ENCODE peak calls at places on chromosomes 4 and X, in six cellular contexts. One of them, this sample, is unnamed.

GRCh38 chr4:119632216-119632615 is 3.6 kb upstream of the PDE5A start:
- DNase-seq in HL-60: no peak
- DNase-seq in choroid plexus epithelial cell: peak
- DNase-seq in astrocyte of the spinal cord: peak
- DNase-seq in GM10248: no peak
- DNase-seq in cardiac fibroblast: peak
- DNase-seq in this sample: no peak

GRCh38 chr4:78186597-78187543 is 129.7 kb downstream of the FRAS1 start:
- DNase-seq in HL-60: no peak
- DNase-seq in choroid plexus epithelial cell: no peak
- DNase-seq in astrocyte of the spinal cord: no peak
- DNase-seq in GM10248: no peak
- DNase-seq in cardiac fibroblast: no peak
- DNase-seq in this sample: no peak

GRCh38 chr4:10157478-10158354 is 41.1 kb upstream of the WDR1 start:
- DNase-seq in HL-60: no peak
- DNase-seq in choroid plexus epithelial cell: peak
- DNase-seq in astrocyte of the spinal cord: peak
- DNase-seq in GM10248: peak
- DNase-seq in cardiac fibroblast: peak
- DNase-seq in this sample: peak

GRCh38 chr4:176924238-176924637 is 131.5 kb upstream of the VEGFC start:
- DNase-seq in HL-60: no peak
- DNase-seq in choroid plexus epithelial cell: no peak
- DNase-seq in astrocyte of the spinal cord: no peak
- DNase-seq in GM10248: no peak
- DNase-seq in cardiac fibroblast: no peak
- DNase-seq in this sample: no peak

GRCh38 chr4:98864560-98864959 is 64.4 kb downstream of the EIF4E start:
- DNase-seq in HL-60: no peak
- DNase-seq in choroid plexus epithelial cell: no peak
- DNase-seq in astrocyte of the spinal cord: no peak
- DNase-seq in GM10248: no peak
- DNase-seq in cardiac fibroblast: no peak
- DNase-seq in this sample: no peak

GRCh38 chrX:15815779-15816452 is 25.6 kb downstream of the ZRSR2 start:
- DNase-seq in HL-60: peak
- DNase-seq in choroid plexus epithelial cell: peak
- DNase-seq in astrocyte of the spinal cord: no peak
- DNase-seq in GM10248: peak
- DNase-seq in cardiac fibroblast: peak
- DNase-seq in this sample: no peak

GRCh38 chr4:105951198-105951597 is 55.9 kb downstream of the NPNT start:
- DNase-seq in HL-60: peak
- DNase-seq in choroid plexus epithelial cell: peak
- DNase-seq in astrocyte of the spinal cord: peak
- DNase-seq in GM10248: no peak
- DNase-seq in cardiac fibroblast: peak
- DNase-seq in this sample: no peak

GRCh38 chrX:104136241-104137019 is 20.4 kb downstream of the SLC25A53 start:
- DNase-seq in HL-60: no peak
- DNase-seq in choroid plexus epithelial cell: peak
- DNase-seq in astrocyte of the spinal cord: peak
- DNase-seq in GM10248: peak
- DNase-seq in cardiac fibroblast: peak
- DNase-seq in this sample: peak

GRCh38 chr4:53535567-53535966 is 55.7 kb downstream of the LNX1 start:
- DNase-seq in HL-60: no peak
- DNase-seq in choroid plexus epithelial cell: no peak
- DNase-seq in astrocyte of the spinal cord: no peak
- DNase-seq in GM10248: no peak
- DNase-seq in cardiac fibroblast: no peak
- DNase-seq in this sample: no peak

GRCh38 chr4:31146366-31146765 is 426.2 kb downstream of the PCDH7 start:
- DNase-seq in HL-60: no peak
- DNase-seq in choroid plexus epithelial cell: no peak
- DNase-seq in astrocyte of the spinal cord: no peak
- DNase-seq in GM10248: no peak
- DNase-seq in cardiac fibroblast: no peak
- DNase-seq in this sample: no peak

GRCh38 chr4:42401171-42401570 is 3.9 kb downstream of the SHISA3 start:
- DNase-seq in HL-60: no peak
- DNase-seq in choroid plexus epithelial cell: no peak
- DNase-seq in astrocyte of the spinal cord: no peak
- DNase-seq in GM10248: no peak
- DNase-seq in cardiac fibroblast: no peak
- DNase-seq in this sample: no peak

GRCh38 chrX:51894697-51895336 is 1.4 kb downstream of the MAGED1 start:
- DNase-seq in HL-60: no peak
- DNase-seq in choroid plexus epithelial cell: peak
- DNase-seq in astrocyte of the spinal cord: peak
- DNase-seq in GM10248: peak
- DNase-seq in cardiac fibroblast: peak
- DNase-seq in this sample: peak

GRCh38 chrX:130552444-130553073 is 150.8 kb downstream of the RBMX2 start:
- DNase-seq in HL-60: no peak
- DNase-seq in choroid plexus epithelial cell: no peak
- DNase-seq in astrocyte of the spinal cord: no peak
- DNase-seq in GM10248: no peak
- DNase-seq in cardiac fibroblast: no peak
- DNase-seq in this sample: no peak

GRCh38 chr4:72446353-72447055 is 122.5 kb downstream of the ADAMTS3 start:
- DNase-seq in HL-60: no peak
- DNase-seq in choroid plexus epithelial cell: no peak
- DNase-seq in astrocyte of the spinal cord: no peak
- DNase-seq in GM10248: no peak
- DNase-seq in cardiac fibroblast: no peak
- DNase-seq in this sample: no peak

GRCh38 chrX:154541896-154542722 is 4.5 kb downstream of the G6PD start:
- DNase-seq in HL-60: peak
- DNase-seq in choroid plexus epithelial cell: peak
- DNase-seq in astrocyte of the spinal cord: peak
- DNase-seq in GM10248: no peak
- DNase-seq in cardiac fibroblast: peak
- DNase-seq in this sample: no peak

GRCh38 chr4:82975792-82976191 is 34.8 kb downstream of the LIN54 start:
- DNase-seq in HL-60: no peak
- DNase-seq in choroid plexus epithelial cell: peak
- DNase-seq in astrocyte of the spinal cord: peak
- DNase-seq in GM10248: no peak
- DNase-seq in cardiac fibroblast: peak
- DNase-seq in this sample: no peak

GRCh38 chrX:21373637-21374162 is 518 bp upstream of the CNKSR2 start:
- DNase-seq in HL-60: no peak
- DNase-seq in choroid plexus epithelial cell: no peak
- DNase-seq in astrocyte of the spinal cord: no peak
- DNase-seq in GM10248: no peak
- DNase-seq in cardiac fibroblast: no peak
- DNase-seq in this sample: peak

GRCh38 chrX:151713859-151714258 is 2.0 kb upstream of the FATE1 start:
- DNase-seq in HL-60: no peak
- DNase-seq in choroid plexus epithelial cell: peak
- DNase-seq in astrocyte of the spinal cord: no peak
- DNase-seq in GM10248: no peak
- DNase-seq in cardiac fibroblast: peak
- DNase-seq in this sample: peak

GRCh38 chrX:51641421-51642021 is 22.8 kb upstream of the CENPVL3 start:
- DNase-seq in HL-60: no peak
- DNase-seq in choroid plexus epithelial cell: peak
- DNase-seq in astrocyte of the spinal cord: peak
- DNase-seq in GM10248: peak
- DNase-seq in cardiac fibroblast: peak
- DNase-seq in this sample: no peak

GRCh38 chrX:67604979-67605703 is 61.3 kb downstream of the AR start:
- DNase-seq in HL-60: no peak
- DNase-seq in choroid plexus epithelial cell: peak
- DNase-seq in astrocyte of the spinal cord: peak
- DNase-seq in GM10248: no peak
- DNase-seq in cardiac fibroblast: peak
- DNase-seq in this sample: no peak

GRCh38 chr4:7315286-7315685 is 119.4 kb downstream of the PSAPL1 start:
- DNase-seq in HL-60: no peak
- DNase-seq in choroid plexus epithelial cell: no peak
- DNase-seq in astrocyte of the spinal cord: no peak
- DNase-seq in GM10248: no peak
- DNase-seq in cardiac fibroblast: no peak
- DNase-seq in this sample: no peak
- TF ChIP-seq CTCF in HL-60: no peak
- TF ChIP-seq CTCF in choroid plexus epithelial cell: no peak
- TF ChIP-seq CTCF in astrocyte of the spinal cord: no peak
- TF ChIP-seq CTCF in GM10248: no peak
- TF ChIP-seq CTCF in cardiac fibroblast: no peak
- TF ChIP-seq CTCF in this sample: no peak

GRCh38 chr4:152293527-152293926 is 242.4 kb downstream of the FBXW7 start:
- DNase-seq in HL-60: no peak
- DNase-seq in choroid plexus epithelial cell: no peak
- DNase-seq in astrocyte of the spinal cord: no peak
- DNase-seq in GM10248: no peak
- DNase-seq in cardiac fibroblast: no peak
- DNase-seq in this sample: no peak
- TF ChIP-seq CTCF in HL-60: no peak
- TF ChIP-seq CTCF in choroid plexus epithelial cell: no peak
- TF ChIP-seq CTCF in astrocyte of the spinal cord: no peak
- TF ChIP-seq CTCF in GM10248: no peak
- TF ChIP-seq CTCF in cardiac fibroblast: no peak
- TF ChIP-seq CTCF in this sample: no peak

DNA sequence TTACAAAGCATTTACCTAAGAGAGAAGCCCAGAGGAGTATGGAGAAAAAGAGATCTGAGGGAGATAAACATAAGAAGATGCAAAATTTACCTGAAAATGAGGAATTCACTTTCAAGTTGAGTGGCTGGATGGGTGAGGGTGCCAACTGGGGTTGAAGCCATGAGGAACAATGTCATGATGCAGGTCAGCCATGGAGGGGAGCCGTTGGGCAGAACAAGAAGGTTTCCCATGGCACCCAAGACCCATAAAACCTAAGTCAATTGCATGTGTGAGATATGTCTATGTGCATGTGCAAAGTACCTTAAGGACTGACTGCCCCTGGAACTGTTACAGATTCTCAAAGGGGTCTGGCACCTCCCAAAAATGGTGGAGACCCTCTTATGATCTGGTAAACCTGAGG is 46.6 kb upstream of the PRRG1 start:
- DNase-seq in HL-60: no peak
- DNase-seq in choroid plexus epithelial cell: peak
- DNase-seq in astrocyte of the spinal cord: no peak
- DNase-seq in GM10248: no peak
- DNase-seq in cardiac fibroblast: peak
- DNase-seq in this sample: no peak
- TF ChIP-seq CTCF in HL-60: no peak
- TF ChIP-seq CTCF in choroid plexus epithelial cell: peak
- TF ChIP-seq CTCF in astrocyte of the spinal cord: peak
- TF ChIP-seq CTCF in GM10248: no peak
- TF ChIP-seq CTCF in cardiac fibroblast: peak
- TF ChIP-seq CTCF in this sample: no peak

DNA sequence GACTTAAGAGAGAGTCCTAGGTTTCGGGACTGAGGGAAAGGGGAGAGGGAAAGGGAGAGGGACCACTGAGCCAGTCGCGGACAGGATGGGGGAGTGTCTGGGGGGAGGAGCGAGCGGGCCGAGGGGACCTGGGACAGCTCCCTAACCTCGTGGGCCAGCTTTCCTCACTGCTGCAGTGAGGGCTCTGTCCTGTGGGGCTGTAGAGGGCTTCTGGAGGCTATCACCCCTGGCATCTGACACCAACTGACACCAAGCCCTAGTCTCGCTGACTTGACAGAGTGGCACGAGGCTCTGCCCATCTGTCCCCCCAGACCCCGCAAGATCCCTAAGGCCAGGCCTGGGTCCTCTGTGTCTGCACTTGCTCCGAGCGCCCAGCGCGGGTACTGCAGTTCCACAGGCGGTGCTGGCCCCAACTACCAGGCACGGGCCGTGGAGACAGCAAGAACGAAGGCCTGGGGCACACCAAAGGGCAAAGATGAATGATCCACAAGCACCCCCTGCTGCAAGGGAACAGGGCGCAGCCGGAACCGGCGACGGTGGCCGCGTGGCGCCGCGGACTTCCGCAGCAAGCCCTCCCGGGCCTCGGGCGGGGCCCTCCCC is 465 bp downstream of the HAUS7 start:
- DNase-seq in HL-60: peak
- DNase-seq in choroid plexus epithelial cell: peak
- DNase-seq in astrocyte of the spinal cord: peak
- DNase-seq in GM10248: no peak
- DNase-seq in cardiac fibroblast: peak
- DNase-seq in this sample: peak
- TF ChIP-seq CTCF in HL-60: no peak
- TF ChIP-seq CTCF in choroid plexus epithelial cell: peak
- TF ChIP-seq CTCF in astrocyte of the spinal cord: no peak
- TF ChIP-seq CTCF in GM10248: no peak
- TF ChIP-seq CTCF in cardiac fibroblast: peak
- TF ChIP-seq CTCF in this sample: no peak

DNA sequence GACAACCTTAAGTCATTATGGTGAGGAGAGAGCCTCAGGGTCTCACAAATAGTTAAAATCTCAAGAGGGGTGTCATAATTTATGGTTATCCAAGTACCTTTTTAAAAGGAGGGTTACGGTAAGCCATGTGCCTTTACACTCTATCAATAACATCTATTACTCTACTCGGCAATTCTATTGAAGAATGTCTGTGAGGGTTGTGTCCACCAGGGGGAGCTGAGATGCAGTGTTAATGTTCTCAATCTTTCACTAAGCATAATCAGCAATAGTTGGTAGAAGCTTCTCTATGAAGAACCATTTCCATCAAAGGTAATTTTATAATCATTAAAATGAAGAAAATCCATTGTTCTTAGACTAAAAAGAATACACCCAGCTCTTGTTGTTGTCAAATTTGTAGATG is 457.4 kb downstream of the CENPC start:
- DNase-seq in HL-60: peak
- DNase-seq in choroid plexus epithelial cell: no peak
- DNase-seq in astrocyte of the spinal cord: peak
- DNase-seq in GM10248: peak
- DNase-seq in cardiac fibroblast: peak
- DNase-seq in this sample: peak
- TF ChIP-seq CTCF in HL-60: peak
- TF ChIP-seq CTCF in choroid plexus epithelial cell: peak
- TF ChIP-seq CTCF in astrocyte of the spinal cord: peak
- TF ChIP-seq CTCF in GM10248: peak
- TF ChIP-seq CTCF in cardiac fibroblast: peak
- TF ChIP-seq CTCF in this sample: peak

GRCh38 chr4:2630556-2631273 is 94.3 kb downstream of the FAM193A start:
- DNase-seq in HL-60: no peak
- DNase-seq in choroid plexus epithelial cell: no peak
- DNase-seq in astrocyte of the spinal cord: no peak
- DNase-seq in GM10248: no peak
- DNase-seq in cardiac fibroblast: no peak
- DNase-seq in this sample: no peak
- TF ChIP-seq CTCF in HL-60: no peak
- TF ChIP-seq CTCF in choroid plexus epithelial cell: no peak
- TF ChIP-seq CTCF in astrocyte of the spinal cord: no peak
- TF ChIP-seq CTCF in GM10248: no peak
- TF ChIP-seq CTCF in cardiac fibroblast: no peak
- TF ChIP-seq CTCF in this sample: no peak

This sample was measured in glutamatergic neuron.